ENCODE peak calls at places on chromosomes 3 and 15, in five cellular contexts. One of them, this sample, is unnamed.

GRCh38 chr3:25831578-25831977 is 41.7 kb downstream of the OXSM start:
- DNase-seq in ovary: no peak
- DNase-seq in suprapubic skin: no peak
- DNase-seq in dorsolateral prefrontal cortex: no peak
- DNase-seq in A549: peak; percentile 42
- DNase-seq in this sample: peak; percentile 27

GRCh38 chr3:115660646-115661442 is 37.5 kb downstream of the GAP43 start:
- DNase-seq in ovary: no peak
- DNase-seq in suprapubic skin: no peak
- DNase-seq in dorsolateral prefrontal cortex: peak; percentile 44
- DNase-seq in A549: no peak
- DNase-seq in this sample: no peak

GRCh38 chr15:41656188-41656587 is 4.0 kb upstream of the MGA start:
- DNase-seq in ovary: no peak
- DNase-seq in suprapubic skin: no peak
- DNase-seq in dorsolateral prefrontal cortex: no peak
- DNase-seq in A549: no peak
- DNase-seq in this sample: no peak

GRCh38 chr15:30926161-30926560 is 22.4 kb downstream of the FAN1 start:
- DNase-seq in ovary: no peak
- DNase-seq in suprapubic skin: no peak
- DNase-seq in dorsolateral prefrontal cortex: no peak
- DNase-seq in A549: no peak
- DNase-seq in this sample: no peak

GRCh38 chr3:142850395-142851023 is 38.4 kb downstream of the PCOLCE2 start:
- DNase-seq in ovary: no peak
- DNase-seq in suprapubic skin: no peak
- DNase-seq in dorsolateral prefrontal cortex: no peak
- DNase-seq in A549: peak; percentile 80
- DNase-seq in this sample: no peak

GRCh38 chr3:195441971-195442572 is 748 bp downstream of the ACAP2 start:
- DNase-seq in ovary: peak; percentile 50
- DNase-seq in suprapubic skin: peak; percentile 80
- DNase-seq in dorsolateral prefrontal cortex: peak; percentile 63
- DNase-seq in A549: peak; percentile 45
- DNase-seq in this sample: peak; percentile 41

GRCh38 chr3:138338816-138339215 is 9.2 kb upstream of the NME9 start:
- DNase-seq in ovary: no peak
- DNase-seq in suprapubic skin: no peak
- DNase-seq in dorsolateral prefrontal cortex: no peak
- DNase-seq in A549: no peak
- DNase-seq in this sample: no peak

GRCh38 chr3:73558399-73559075 is 66.2 kb downstream of the PDZRN3 start:
- DNase-seq in ovary: no peak
- DNase-seq in suprapubic skin: no peak
- DNase-seq in dorsolateral prefrontal cortex: no peak
- DNase-seq in A549: no peak
- DNase-seq in this sample: no peak

GRCh38 chr15:40106203-40107161 is 2.2 kb downstream of the BMF start:
- DNase-seq in ovary: no peak
- DNase-seq in suprapubic skin: peak; percentile 90
- DNase-seq in dorsolateral prefrontal cortex: no peak
- DNase-seq in A549: peak; percentile 36
- DNase-seq in this sample: peak; percentile 49

GRCh38 chr3:68007621-68008226 is 353.3 kb upstream of the SUCLG2 start:
- DNase-seq in ovary: no peak
- DNase-seq in suprapubic skin: no peak
- DNase-seq in dorsolateral prefrontal cortex: peak; percentile 60
- DNase-seq in A549: no peak
- DNase-seq in this sample: peak; percentile 43

GRCh38 chr3:189897406-189897805 is 223.3 kb downstream of the P3H2 start:
- DNase-seq in ovary: no peak
- DNase-seq in suprapubic skin: no peak
- DNase-seq in dorsolateral prefrontal cortex: no peak
- DNase-seq in A549: peak; percentile 93
- DNase-seq in this sample: no peak

GRCh38 chr3:33798418-33799201 is at the start of gene PDCD6IP:
- DNase-seq in ovary: peak; percentile 90
- DNase-seq in suprapubic skin: peak; percentile 95
- DNase-seq in dorsolateral prefrontal cortex: peak; percentile 93
- DNase-seq in A549: peak; percentile 95
- DNase-seq in this sample: peak; percentile 88

GRCh38 chr15:74619916-74620635 is 4.4 kb downstream of the CLK3 start:
- DNase-seq in ovary: no peak
- DNase-seq in suprapubic skin: no peak
- DNase-seq in dorsolateral prefrontal cortex: no peak
- DNase-seq in A549: no peak
- DNase-seq in this sample: no peak

GRCh38 chr3:143970773-143971366 is 753 bp upstream of the DIPK2A start:
- DNase-seq in ovary: peak; percentile 65
- DNase-seq in suprapubic skin: peak; percentile 74
- DNase-seq in dorsolateral prefrontal cortex: peak; percentile 70
- DNase-seq in A549: no peak
- DNase-seq in this sample: peak; percentile 66

GRCh38 chr3:104263477-104263876 is 1103.2 kb upstream of the ALCAM start:
- DNase-seq in ovary: no peak
- DNase-seq in suprapubic skin: no peak
- DNase-seq in dorsolateral prefrontal cortex: no peak
- DNase-seq in A549: no peak
- DNase-seq in this sample: no peak

GRCh38 chr15:37764733-37765191 is 169.7 kb upstream of the TMCO5A start:
- DNase-seq in ovary: no peak
- DNase-seq in suprapubic skin: no peak
- DNase-seq in dorsolateral prefrontal cortex: no peak
- DNase-seq in A549: peak; percentile 49
- DNase-seq in this sample: peak; percentile 39

GRCh38 chr3:158710601-158711000 is 21.7 kb downstream of the RARRES1 start:
- DNase-seq in ovary: no peak
- DNase-seq in suprapubic skin: no peak
- DNase-seq in dorsolateral prefrontal cortex: no peak
- DNase-seq in A549: no peak
- DNase-seq in this sample: no peak

GRCh38 chr3:53534996-53535395 is 40.6 kb downstream of the CACNA1D start:
- DNase-seq in ovary: no peak
- DNase-seq in suprapubic skin: no peak
- DNase-seq in dorsolateral prefrontal cortex: no peak
- DNase-seq in A549: no peak
- DNase-seq in this sample: no peak

GRCh38 chr3:13655074-13655913 is 106.4 kb downstream of the FBLN2 start:
- DNase-seq in ovary: no peak
- DNase-seq in suprapubic skin: no peak
- DNase-seq in dorsolateral prefrontal cortex: no peak
- DNase-seq in A549: peak; percentile 53
- DNase-seq in this sample: peak; percentile 93

GRCh38 chr15:48285329-48286214 is 45.7 kb upstream of the DUT start:
- DNase-seq in ovary: peak; percentile 42
- DNase-seq in suprapubic skin: no peak
- DNase-seq in dorsolateral prefrontal cortex: no peak
- DNase-seq in A549: peak; percentile 71
- DNase-seq in this sample: peak; percentile 68

GRCh38 chr15:96565266-96565665 is 234.8 kb downstream of the NR2F2 start:
- DNase-seq in ovary: no peak
- DNase-seq in suprapubic skin: no peak
- DNase-seq in dorsolateral prefrontal cortex: no peak
- DNase-seq in A549: no peak
- DNase-seq in this sample: no peak

GRCh38 chr3:134911611-134912604 is 116.8 kb downstream of the EPHB1 start:
- DNase-seq in ovary: no peak
- DNase-seq in suprapubic skin: no peak
- DNase-seq in dorsolateral prefrontal cortex: no peak
- DNase-seq in A549: no peak
- DNase-seq in this sample: no peak

GRCh38 chr15:74901612-74902063 is 5.0 kb downstream of the FAM219B start:
- DNase-seq in ovary: peak; percentile 32
- DNase-seq in suprapubic skin: no peak
- DNase-seq in dorsolateral prefrontal cortex: peak; percentile 60
- DNase-seq in A549: peak; percentile 55
- DNase-seq in this sample: peak; percentile 47

GRCh38 chr3:14543446-14543845 is 3.3 kb upstream of the GRIP2 start:
- DNase-seq in ovary: no peak
- DNase-seq in suprapubic skin: no peak
- DNase-seq in dorsolateral prefrontal cortex: no peak
- DNase-seq in A549: no peak
- DNase-seq in this sample: no peak

GRCh38 chr15:50224606-50225005 is 40.9 kb downstream of the HDC start:
- DNase-seq in ovary: no peak
- DNase-seq in suprapubic skin: no peak
- DNase-seq in dorsolateral prefrontal cortex: no peak
- DNase-seq in A549: no peak
- DNase-seq in this sample: no peak

GRCh38 chr15:68817304-68818087 is 3.2 kb downstream of the ANP32A start:
- DNase-seq in ovary: peak; percentile 66
- DNase-seq in suprapubic skin: peak; percentile 78
- DNase-seq in dorsolateral prefrontal cortex: peak; percentile 69
- DNase-seq in A549: peak; percentile 73
- DNase-seq in this sample: peak; percentile 57

GRCh38 chr15:89799925-89800500 is 14.6 kb downstream of the ANPEP start:
- DNase-seq in ovary: no peak
- DNase-seq in suprapubic skin: no peak
- DNase-seq in dorsolateral prefrontal cortex: no peak
- DNase-seq in A549: no peak
- DNase-seq in this sample: no peak

GRCh38 chr3:11768604-11769003 is 78.1 kb downstream of the TAMM41 start:
- DNase-seq in ovary: no peak
- DNase-seq in suprapubic skin: no peak
- DNase-seq in dorsolateral prefrontal cortex: no peak
- DNase-seq in A549: no peak
- DNase-seq in this sample: no peak

GRCh38 chr3:177212278-177212610 is 15.0 kb upstream of the TBL1XR1 start:
- DNase-seq in ovary: no peak
- DNase-seq in suprapubic skin: no peak
- DNase-seq in dorsolateral prefrontal cortex: no peak
- DNase-seq in A549: no peak
- DNase-seq in this sample: no peak

GRCh38 chr3:24496529-24497482 is 2.2 kb upstream of the THRB start:
- DNase-seq in ovary: peak; percentile 75
- DNase-seq in suprapubic skin: peak; percentile 86
- DNase-seq in dorsolateral prefrontal cortex: peak; percentile 60
- DNase-seq in A549: peak; percentile 80
- DNase-seq in this sample: peak; percentile 74
- TF ChIP-seq CTCF in ovary: no peak
- TF ChIP-seq CTCF in suprapubic skin: peak; percentile 33
- TF ChIP-seq CTCF in dorsolateral prefrontal cortex: peak; percentile 49
- TF ChIP-seq CTCF in A549: peak; percentile 54
- TF ChIP-seq CTCF in this sample: peak; percentile 47

GRCh38 chr3:72306800-72307341 is 521.9 kb upstream of the PROK2 start:
- DNase-seq in ovary: no peak
- DNase-seq in suprapubic skin: no peak
- DNase-seq in dorsolateral prefrontal cortex: no peak
- DNase-seq in A549: no peak
- DNase-seq in this sample: no peak
- TF ChIP-seq CTCF in ovary: no peak
- TF ChIP-seq CTCF in suprapubic skin: no peak
- TF ChIP-seq CTCF in dorsolateral prefrontal cortex: no peak
- TF ChIP-seq CTCF in A549: no peak
- TF ChIP-seq CTCF in this sample: no peak

DNA sequence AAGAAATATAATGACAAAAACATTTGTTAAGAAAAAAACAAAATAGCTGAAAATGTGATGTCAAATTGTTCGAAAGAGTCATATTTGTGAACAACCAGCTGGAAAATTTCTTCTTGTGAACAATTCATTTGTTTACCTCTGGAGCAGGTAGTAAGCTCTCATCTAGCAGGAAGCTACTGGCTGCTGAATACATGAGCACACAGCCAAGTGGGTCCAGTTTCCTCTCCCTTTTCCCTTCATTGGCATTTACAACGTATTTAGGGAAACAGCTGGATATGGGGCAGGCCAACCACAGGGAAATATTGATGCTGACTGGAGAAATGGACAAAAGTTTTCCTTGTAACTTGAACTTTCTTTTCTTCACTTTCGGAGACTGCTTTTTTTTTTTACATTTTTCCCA is 1354.7 kb upstream of the EPHA6 start:
- DNase-seq in ovary: no peak
- DNase-seq in suprapubic skin: no peak
- DNase-seq in dorsolateral prefrontal cortex: no peak
- DNase-seq in A549: no peak
- DNase-seq in this sample: no peak
- TF ChIP-seq CTCF in ovary: no peak
- TF ChIP-seq CTCF in suprapubic skin: no peak
- TF ChIP-seq CTCF in dorsolateral prefrontal cortex: no peak
- TF ChIP-seq CTCF in A549: no peak
- TF ChIP-seq CTCF in this sample: no peak

GRCh38 chr15:83653639-83654378 is at the start of gene ADAMTSL3:
- DNase-seq in ovary: peak; percentile 81
- DNase-seq in suprapubic skin: peak; percentile 72
- DNase-seq in dorsolateral prefrontal cortex: peak; percentile 76
- DNase-seq in A549: peak; percentile 49
- DNase-seq in this sample: peak; percentile 56
- TF ChIP-seq CTCF in ovary: no peak
- TF ChIP-seq CTCF in suprapubic skin: peak; percentile 9
- TF ChIP-seq CTCF in dorsolateral prefrontal cortex: no peak
- TF ChIP-seq CTCF in A549: no peak
- TF ChIP-seq CTCF in this sample: no peak

DNA sequence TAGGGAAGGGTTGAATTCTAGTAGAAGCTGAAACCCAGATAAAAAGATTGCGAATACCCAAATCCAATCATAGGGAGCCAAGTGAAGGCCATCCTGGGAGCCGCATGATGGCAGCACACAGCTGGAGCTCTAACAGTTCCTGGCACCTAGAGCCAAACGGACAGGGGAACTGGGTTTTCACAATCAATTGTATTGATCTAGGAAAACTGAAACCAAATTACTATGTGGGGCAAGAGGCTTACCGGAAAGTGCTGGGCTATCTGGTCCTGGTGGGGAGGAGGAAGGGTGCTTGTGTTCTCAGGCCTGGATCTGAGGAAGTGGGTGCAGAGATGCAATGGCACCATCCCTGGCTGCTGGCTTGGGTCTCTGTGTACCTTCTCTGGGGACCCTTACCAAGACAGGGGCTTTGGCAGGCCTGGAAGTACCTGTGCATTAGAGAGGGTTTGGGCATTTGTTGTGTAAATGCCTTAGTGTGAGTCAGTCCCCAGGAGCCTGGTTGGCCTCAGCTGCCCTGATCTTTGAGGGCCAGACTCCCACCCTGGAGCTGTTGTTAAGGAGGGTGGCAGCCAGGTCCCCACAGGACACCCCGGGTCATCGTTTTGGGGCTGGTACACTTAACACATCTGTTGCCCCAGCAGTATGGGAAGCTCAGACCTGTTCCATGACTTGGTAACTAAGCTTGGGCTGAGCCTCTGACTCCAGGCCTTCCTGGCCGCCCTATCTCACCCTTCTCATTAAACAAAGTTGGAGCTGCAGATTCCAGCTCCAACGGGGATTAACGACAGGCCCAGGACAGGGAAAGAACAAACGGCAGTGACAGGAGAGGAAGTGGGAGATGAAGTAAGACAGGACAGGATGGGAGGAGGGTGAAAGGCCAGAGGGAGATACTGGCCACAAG is 8.9 kb upstream of the FURIN start:
- DNase-seq in ovary: no peak
- DNase-seq in suprapubic skin: no peak
- DNase-seq in dorsolateral prefrontal cortex: no peak
- DNase-seq in A549: no peak
- DNase-seq in this sample: no peak
- TF ChIP-seq CTCF in ovary: no peak
- TF ChIP-seq CTCF in suprapubic skin: no peak
- TF ChIP-seq CTCF in dorsolateral prefrontal cortex: no peak
- TF ChIP-seq CTCF in A549: no peak
- TF ChIP-seq CTCF in this sample: no peak